ENCODE peak calls at places on chromosomes 11 and 22, in four cellular contexts. M is K562, N is HCT116, F is HepG2. C is an unnamed sample. For H3K9me3, the result is how much of the 10 kb centered on the place peaks cover.

GRCh38 chr11:45538363-45538762 is 127.1 kb downstream of the CHST1 start:
- DNase-seq in M (no peak), N (no peak), F (no peak), C (no peak)

GRCh38 chr11:74905326-74905725 is 43.6 kb downstream of the XRRA1 start:
- DNase-seq in M (no peak), N (no peak), F (no peak), C (no peak)

GRCh38 chr22:37169412-37169811 is 18.6 kb downstream of the C1QTNF6 start:
- DNase-seq in M (no peak), N (no peak), F (no peak), C (no peak)

GRCh38 chr11:32613500-32614151 is 30.0 kb downstream of the EIF3M start:
- DNase-seq in M (no peak), N (no peak), F (peak), C (no peak)

GRCh38 chr11:27352781-27353180 is 10.2 kb downstream of the CCDC34 start:
- DNase-seq in M (no peak), N (no peak), F (no peak), C (no peak)

GRCh38 chr22:19603767-19604166 is 79.6 kb upstream of the CLDN5 start:
- DNase-seq in M (peak), N (no peak), F (peak), C (no peak)

GRCh38 chr11:133920109-133920990 is 36.4 kb downstream of the IGSF9B start:
- DNase-seq in M (no peak), N (no peak), F (no peak), C (no peak)

GRCh38 chr11:102494216-102494615 is 36.3 kb downstream of the MMP7 start:
- DNase-seq in M (no peak), N (peak), F (peak), C (peak)

GRCh38 chr11:124446926-124447325 is 1.4 kb upstream of the OR8B8 start:
- DNase-seq in M (no peak), N (no peak), F (no peak), C (no peak)

GRCh38 chr22:39634530-39635399 is 64.2 kb downstream of the CACNA1I start:
- DNase-seq in M (peak), N (peak), F (peak), C (no peak)

GRCh38 chr11:119108151-119108856 is 1.2 kb downstream of the C2CD2L start:
- DNase-seq in M (peak), N (no peak), F (peak), C (no peak)

GRCh38 chr11:128686745-128687177 is 7.1 kb upstream of the FLI1 start:
- DNase-seq in M (no peak), N (no peak), F (no peak), C (no peak)

GRCh38 chr22:45970709-45971388 is 6.1 kb downstream of the WNT7B start:
- DNase-seq in M (no peak), N (no peak), F (no peak), C (no peak)

GRCh38 chr11:46200537-46201281 is 76.8 kb upstream of the CREB3L1 start:
- DNase-seq in M (no peak), N (no peak), F (no peak), C (no peak)

GRCh38 chr22:17257578-17257977 is 38.3 kb upstream of the ADA2 start:
- DNase-seq in M (no peak), N (no peak), F (no peak), C (no peak)

GRCh38 chr11:85810871-85811611 is at the start of gene SYTL2:
- DNase-seq in M (peak), N (no peak), F (peak), C (no peak)

GRCh38 chr11:133745791-133746190 is 99.5 kb downstream of the SPATA19 start:
- DNase-seq in M (no peak), N (no peak), F (no peak), C (no peak)

GRCh38 chr22:19819911-19820879 is 34.5 kb downstream of the GNB1L start:
- DNase-seq in M (no peak), N (no peak), F (no peak), C (no peak)

GRCh38 chr22:28792491-28793383 is 7.6 kb downstream of the XBP1 start:
- DNase-seq in M (no peak), N (no peak), F (no peak), C (no peak)

GRCh38 chr11:19243601-19244000 is 2.9 kb upstream of the E2F8 start:
- DNase-seq in M (no peak), N (no peak), F (no peak), C (no peak)

GRCh38 chr22:31039393-31039792 is 41.7 kb upstream of the SMTN start:
- DNase-seq in M (no peak), N (no peak), F (peak), C (no peak)

DNA sequence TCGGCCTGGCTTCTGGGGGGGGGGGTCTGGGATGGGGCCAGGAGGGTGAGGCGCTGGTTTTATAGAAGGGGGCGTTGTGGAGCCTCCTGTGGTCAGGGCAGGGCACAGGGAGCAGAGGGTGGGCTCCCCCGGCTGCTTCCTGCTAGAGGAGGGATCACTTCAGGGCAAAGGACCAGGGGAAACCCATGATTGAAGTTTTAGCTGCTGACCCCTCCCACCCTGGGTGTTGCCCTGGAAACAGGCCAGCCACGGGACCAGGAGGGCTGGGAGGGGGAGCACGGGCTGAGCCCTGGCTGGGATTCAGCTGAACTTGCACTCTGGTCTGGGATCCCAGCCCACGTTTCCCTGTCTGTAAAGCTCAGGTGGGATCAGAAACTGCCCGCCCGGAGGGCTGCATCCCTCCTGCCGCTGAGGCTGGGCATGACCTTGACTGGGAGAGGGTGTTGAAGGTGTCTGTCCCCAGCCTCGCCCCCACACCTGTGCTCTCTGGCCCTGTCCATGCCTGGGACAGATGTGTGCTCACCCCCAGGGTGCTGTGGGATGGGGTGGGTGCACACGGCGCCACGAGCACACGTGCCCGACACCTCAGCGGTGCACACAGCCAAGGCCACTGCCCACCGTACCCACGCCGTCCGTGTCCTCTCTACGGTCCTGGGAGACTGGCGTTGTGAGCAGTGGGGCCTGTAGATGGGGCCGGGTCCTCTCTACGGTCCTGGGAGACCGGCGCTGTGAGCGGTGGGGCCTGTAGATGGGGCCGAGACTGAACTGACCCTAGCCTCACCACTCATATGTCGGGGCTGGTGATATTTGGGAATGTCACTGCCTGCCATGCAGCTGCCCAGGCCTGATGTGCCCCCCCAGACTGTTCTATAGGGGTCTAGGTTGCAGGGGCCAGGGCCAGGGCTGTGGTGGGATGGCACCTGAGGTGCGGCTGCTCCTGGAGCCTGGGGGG is 2.3 kb downstream of the TSPAN4 start:
- DNase-seq in M (peak), N (no peak), F (peak), C (no peak)
- TF ChIP-seq TCF7L2 in M (no peak), N (no peak), F (no peak), C (no peak)

GRCh38 chr11:34564807-34565241 is 51.2 kb upstream of the ELF5 start:
- DNase-seq in M (no peak), N (no peak), F (peak), C (no peak)

GRCh38 chr11:34566209-34566551 is 52.6 kb upstream of the ELF5 start:
- DNase-seq in M (no peak), N (no peak), F (peak), C (no peak)

GRCh38 chr11:34564406-34564805 is 50.8 kb upstream of the ELF5 start:
- DNase-seq in M (no peak), N (peak), F (no peak), C (no peak)

GRCh38 chr11:34566736-34567135 is 53.1 kb upstream of the ELF5 start:
- DNase-seq in M (no peak), N (no peak), F (no peak), C (no peak)

GRCh38 chr11:34565417-34566208 is 52.0 kb upstream of the ELF5 start:
- DNase-seq in M (peak), N (peak), F (peak), C (peak)
- TF ChIP-seq SIN3A in M (no peak), N (no peak), F (no peak), C (no peak)

GRCh38 chr22:49417326-49417725 is 410.3 kb downstream of the BRD1 start:
- DNase-seq in M (no peak), N (no peak), F (no peak), C (no peak)
- H3K9me3 ChIP-seq in M (under half), N (under half), F (under half), C (under half)

GRCh38 chr11:79265756-79266322 is 175.0 kb downstream of the TENM4 start:
- DNase-seq in M (no peak), N (no peak), F (no peak), C (no peak)

GRCh38 chr11:79266391-79266790 is 174.4 kb downstream of the TENM4 start:
- DNase-seq in M (no peak), N (no peak), F (no peak), C (no peak)

GRCh38 chr11:79262221-79262620 is 178.6 kb downstream of the TENM4 start:
- DNase-seq in M (no peak), N (no peak), F (no peak), C (no peak)

GRCh38 chr11:79263001-79263400 is 177.8 kb downstream of the TENM4 start:
- DNase-seq in M (no peak), N (no peak), F (no peak), C (no peak)

GRCh38 chr11:79264284-79264683 is 176.5 kb downstream of the TENM4 start:
- DNase-seq in M (no peak), N (no peak), F (no peak), C (no peak)
- TF ChIP-seq TCF7L2 in M (no peak), N (no peak), F (no peak), C (no peak)

GRCh38 chr11:42625757-42626156 is 686.0 kb upstream of the API5 start:
- DNase-seq in M (no peak), N (no peak), F (no peak), C (no peak)

DNA sequence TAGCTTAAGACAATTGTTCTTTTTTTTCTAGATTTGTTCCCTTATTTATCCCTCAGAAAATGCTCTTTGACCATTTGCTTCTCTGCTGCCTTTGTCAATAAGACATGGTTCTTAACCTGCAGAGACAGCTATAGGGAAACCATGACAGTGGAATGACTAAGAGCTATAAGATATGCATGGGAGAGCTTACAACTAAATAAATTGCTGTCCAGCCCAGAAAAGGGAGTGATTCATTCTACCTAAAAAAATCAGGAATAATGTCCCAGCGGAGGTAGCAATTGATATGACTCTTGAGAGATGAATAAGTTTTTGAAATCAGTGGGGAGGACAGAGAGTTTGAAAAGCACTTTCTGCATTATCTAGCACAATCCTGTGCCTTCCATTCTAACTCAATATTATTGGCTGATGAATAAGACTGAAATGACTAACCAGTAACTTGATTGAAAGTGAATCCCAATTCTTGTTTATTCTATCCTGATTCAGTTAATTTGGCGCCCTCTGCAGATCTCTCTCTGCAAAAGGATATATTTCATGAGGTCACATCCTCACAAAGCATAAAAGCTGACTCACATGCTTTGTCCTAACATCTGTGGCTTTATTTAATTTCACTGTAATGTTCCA is 680.5 kb upstream of the API5 start:
- DNase-seq in M (no peak), N (no peak), F (peak), C (no peak)
- TF ChIP-seq SIN3A in M (no peak), N (no peak), F (no peak), C (no peak)

DNA sequence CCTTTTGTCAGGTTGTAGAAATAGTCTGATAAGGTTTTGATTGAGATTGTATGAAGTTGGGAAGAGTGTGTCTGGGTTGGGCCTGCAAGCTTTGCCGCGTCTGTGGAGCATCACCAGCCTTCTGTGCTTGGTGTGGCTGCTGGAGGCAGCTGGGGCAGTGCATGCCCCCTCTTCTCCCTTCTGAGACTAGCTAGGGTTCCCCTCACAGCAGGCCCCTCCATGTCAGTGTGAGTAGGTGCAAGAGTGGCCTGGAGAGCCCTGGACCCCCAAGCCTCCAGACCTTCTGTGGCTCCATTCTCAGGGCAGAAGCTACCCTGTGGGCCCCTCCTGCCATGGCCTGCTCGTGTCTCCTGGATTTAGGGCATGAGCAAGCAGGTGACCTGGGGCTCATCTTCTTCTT is 914.2 kb downstream of the TBC1D22A start:
- DNase-seq in M (no peak), N (no peak), F (no peak), C (no peak)
- H3K9me3 ChIP-seq in M (under half), N (under half), F (under half), C (under half)

GRCh38 chr11:69280451-69280850 is 13.5 kb upstream of the MYEOV start:
- DNase-seq in M (no peak), N (no peak), F (no peak), C (no peak)
- TF ChIP-seq TCF7L2 in M (no peak), N (no peak), F (no peak), C (no peak)